ENCODE peak calls at places on chromosomes 11 and 22, in six cellular contexts. K is CD8-positive, alpha-beta T cell; E is MCF 10A; S is mammary epithelial cell; D is A549; U is choroid plexus epithelial cell. C is an unnamed sample.

GRCh38 chr22:38073150-38074130 is 10.5 kb downstream of the SLC16A8 start:
- DNase-seq in D (no peak), E (no peak), K (no peak), U (no peak), S (no peak), C (no peak)

GRCh38 chr22:43273902-43274484 is 69.2 kb downstream of the SCUBE1 start:
- DNase-seq in S (peak), U (peak), K (no peak), D (peak), E (peak), C (peak)

GRCh38 chr11:2376751-2377451 is at the start of gene CD81:
- DNase-seq in D (peak), S (no peak), U (peak), E (peak), K (peak), C (no peak)

GRCh38 chr11:57868491-57868890 is 106.9 kb downstream of the CTNND1 start:
- DNase-seq in U (no peak), S (no peak), K (no peak), D (no peak), E (no peak), C (no peak)

GRCh38 chr11:75476716-75477613 is 44.0 kb upstream of the KLHL35 start:
- DNase-seq in U (no peak), D (no peak), S (no peak), E (no peak), K (no peak), C (no peak)

GRCh38 chr11:64092119-64092760 is 56.5 kb downstream of the FLRT1 start:
- DNase-seq in U (no peak), E (no peak), D (no peak), S (no peak), K (no peak), C (no peak)

GRCh38 chr11:69934861-69935494 is 115.8 kb upstream of the FGF3 start:
- DNase-seq in E (peak), S (no peak), K (no peak), D (peak), U (no peak), C (peak)

GRCh38 chr11:67432655-67433349 is 4.5 kb downstream of the RPS6KB2 start:
- DNase-seq in S (no peak), U (no peak), D (no peak), E (no peak), K (no peak), C (peak)

GRCh38 chr11:5242933-5243844 is 6.5 kb downstream of the HBG1 start:
- DNase-seq in U (peak), K (no peak), E (no peak), S (no peak), D (no peak), C (no peak)

GRCh38 chr11:118226294-118226693 is 1.5 kb upstream of the JAML start:
- DNase-seq in S (no peak), E (no peak), K (no peak), D (peak), U (no peak), C (peak)

GRCh38 chr11:36131719-36132349 is 157.4 kb downstream of the COMMD9 start:
- DNase-seq in E (peak), K (peak), D (peak), U (peak), S (no peak), C (no peak)

GRCh38 chr11:2587132-2587930 is 112.5 kb downstream of the KCNQ1OT1 start:
- DNase-seq in K (no peak), U (no peak), E (no peak), S (no peak), D (no peak), C (peak)

GRCh38 chr11:75554258-75555022 is 7.6 kb upstream of the SERPINH1 start:
- DNase-seq in S (no peak), E (peak), U (peak), K (no peak), D (no peak), C (no peak)

GRCh38 chr22:43346521-43346929 is 3.4 kb upstream of the SCUBE1 start:
- DNase-seq in U (peak), S (peak), K (peak), E (peak), D (peak), C (no peak)

GRCh38 chr11:17934194-17934593 is 78.7 kb downstream of the SERGEF start:
- DNase-seq in S (no peak), D (no peak), E (no peak), K (no peak), U (no peak), C (no peak)

GRCh38 chr11:61952882-61953281 is 2.7 kb downstream of the BEST1 start:
- DNase-seq in S (no peak), D (no peak), K (no peak), U (no peak), E (no peak), C (no peak)

GRCh38 chr11:96508861-96509260 is 119.0 kb downstream of the JRKL start:
- DNase-seq in U (no peak), K (no peak), E (no peak), S (no peak), D (no peak), C (no peak)

GRCh38 chr22:28034760-28035401 is 115.8 kb upstream of the PITPNB start:
- DNase-seq in S (no peak), K (no peak), U (peak), E (peak), D (no peak), C (no peak)

GRCh38 chr11:57161351-57161750 is 20.4 kb upstream of the LRRC55 start:
- DNase-seq in U (no peak), S (no peak), D (no peak), E (no peak), K (no peak), C (no peak)

GRCh38 chr11:963852-964251 is 38.2 kb downstream of the AP2A2 start:
- DNase-seq in S (no peak), K (no peak), D (no peak), U (no peak), E (no peak), C (no peak)

GRCh38 chr11:35747638-35748037 is 85.1 kb downstream of the TRIM44 start:
- DNase-seq in U (no peak), E (no peak), K (no peak), D (no peak), S (no peak), C (no peak)

GRCh38 chr11:5689551-5689983 is at the start of gene TRIM22:
- DNase-seq in U (peak), E (peak), K (no peak), D (no peak), S (peak), C (peak)

GRCh38 chr11:10432971-10433370 is 22.1 kb upstream of the AMPD3 start:
- DNase-seq in U (no peak), D (no peak), K (no peak), S (no peak), E (no peak), C (no peak)

DNA sequence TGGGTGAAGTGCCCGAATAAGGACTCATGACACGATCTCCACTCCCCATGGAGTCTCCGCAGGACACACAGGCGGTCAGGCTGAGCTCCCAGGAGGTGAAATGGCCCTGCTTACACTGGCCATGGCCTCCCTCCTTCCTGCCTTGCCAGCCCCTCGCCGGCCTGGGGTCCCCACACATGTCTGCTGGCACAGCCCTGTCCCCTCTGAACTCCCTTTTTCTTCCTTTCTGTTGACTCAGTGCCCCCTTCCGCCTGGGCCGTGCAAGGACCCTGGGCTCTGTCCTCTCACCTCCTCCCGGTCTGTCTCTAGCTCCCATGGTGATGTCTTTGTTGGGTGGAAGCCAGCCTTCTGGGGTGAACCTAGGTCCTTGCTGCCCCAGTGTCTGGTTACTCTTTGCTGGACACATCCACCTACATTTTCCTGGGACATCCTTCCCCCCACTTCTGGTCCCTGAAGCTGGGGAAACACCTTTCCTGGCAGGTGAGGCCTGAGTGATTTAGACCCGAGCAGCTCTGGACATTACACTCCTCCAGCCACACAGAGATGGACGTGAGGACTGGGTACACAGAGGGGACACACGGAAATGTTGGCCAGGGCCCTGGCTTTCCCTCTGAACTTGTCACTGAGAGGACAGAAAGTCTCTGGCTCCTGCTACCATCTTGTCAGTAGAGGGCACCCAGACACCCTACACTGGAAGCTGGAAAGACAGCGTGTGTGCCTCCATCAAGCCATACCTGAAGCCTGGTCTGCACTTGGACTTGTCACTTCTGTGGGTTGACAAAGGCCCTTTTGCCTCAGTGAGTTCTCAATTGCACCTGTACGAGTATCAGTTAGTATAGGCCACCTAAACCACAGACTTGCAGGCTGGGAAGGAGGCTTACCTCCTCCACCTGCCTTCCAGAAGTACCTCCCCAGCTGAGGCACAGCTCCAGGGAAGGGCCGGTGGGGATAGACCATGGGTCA is 864.3 kb downstream of the TBC1D22A start:
- DNase-seq in S (no peak), U (no peak), E (no peak), K (no peak), D (peak), C (no peak)
- TF ChIP-seq CTCF in S (no peak), U (no peak), E (peak), K (no peak), D (no peak), C (no peak)

DNA sequence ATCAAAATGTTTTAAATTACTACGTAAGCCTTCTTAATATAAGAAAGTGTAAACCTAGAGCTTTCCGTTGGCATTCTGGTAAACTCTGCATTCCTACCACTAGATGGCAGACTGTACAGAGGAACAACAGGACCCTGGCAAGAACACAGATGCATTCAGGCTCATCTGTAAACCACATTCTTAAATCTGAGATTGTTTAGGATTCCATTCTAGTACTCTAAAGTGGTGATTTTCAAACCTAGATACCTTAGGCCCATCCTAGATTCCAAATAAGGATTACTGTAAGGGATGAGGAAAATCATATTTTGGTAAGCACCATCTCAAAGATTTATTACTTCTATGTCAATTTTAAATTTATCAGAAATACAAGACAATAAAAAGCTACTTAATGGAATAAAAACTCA is 26.9 kb downstream of the PICALM start:
- DNase-seq in U (peak), S (peak), D (peak), E (peak), K (no peak), C (no peak)
- TF ChIP-seq CTCF in U (peak), S (peak), D (peak), E (peak), K (peak), C (peak)

DNA sequence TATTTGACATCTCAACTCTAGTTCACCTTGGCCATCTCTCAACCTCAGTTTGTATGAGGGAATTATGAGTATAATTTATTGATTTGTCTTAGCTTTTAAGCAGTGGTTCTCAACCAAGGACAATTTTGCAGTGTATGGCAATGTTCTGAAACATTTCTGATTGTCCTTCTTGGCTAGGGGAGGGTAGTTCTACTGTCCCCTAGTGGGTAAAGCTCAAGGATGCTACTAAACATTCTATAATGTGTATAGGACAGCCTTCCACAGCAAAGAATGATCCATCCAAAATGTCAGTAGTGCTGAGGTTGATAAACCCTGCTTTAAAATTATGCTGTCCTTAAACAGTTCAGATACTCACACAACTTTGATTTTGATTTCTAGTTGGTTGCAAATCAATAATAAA is 78.1 kb upstream of the ALKBH3 start:
- DNase-seq in U (peak), D (no peak), E (peak), K (no peak), S (no peak), C (no peak)
- TF ChIP-seq CTCF in U (peak), D (peak), E (no peak), K (no peak), S (peak), C (peak)

DNA sequence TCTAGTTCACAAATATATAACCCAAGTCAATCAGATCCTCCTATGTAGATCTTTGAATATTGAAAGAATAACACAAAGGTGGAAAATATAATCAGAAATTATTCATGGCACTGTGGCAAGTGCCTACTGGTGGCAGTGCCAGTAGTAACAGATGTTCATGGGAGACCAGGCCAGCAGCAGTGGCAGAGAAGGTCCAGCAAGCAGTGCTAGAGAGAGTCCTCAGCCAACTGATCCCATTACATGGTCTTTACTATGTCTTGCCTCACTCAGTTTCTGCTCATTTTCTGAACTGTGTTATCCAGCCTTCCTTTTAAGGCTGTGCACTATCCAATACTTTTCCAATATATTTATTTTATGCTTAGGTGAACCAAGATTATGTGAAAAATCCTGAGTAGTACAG is 124.9 kb downstream of the MRTFA start:
- DNase-seq in E (peak), U (no peak), D (peak), K (no peak), S (no peak), C (no peak)
- TF ChIP-seq CTCF in E (no peak), U (peak), D (no peak), K (no peak), S (peak), C (no peak)

C was measured in CD14-positive monocyte.